ENCODE peak calls at places on chromosomes 1 and 21, in ten cellular contexts. R is T follicular helper cell, E is HFFc6, G is H9, M is AG08396, J is HS-5, H is caudate nucleus, P is GM10248, Q is KG1, Y is stromal cell of bone marrow. B is an unnamed sample.

GRCh38 chr1:192658255-192658654 is 22.3 kb downstream of the RGS13 start:
- DNase-seq in R (no peak), E (no peak), G (no peak), M (no peak), J (no peak), H (no peak), P (no peak), Q (no peak), Y (no peak), B (no peak)

GRCh38 chr21:46156678-46157077 is 1.3 kb upstream of the FTCD start:
- DNase-seq in R (no peak), E (no peak), G (peak), M (no peak), J (no peak), H (no peak), P (no peak), Q (no peak), Y (no peak), B (no peak)

GRCh38 chr1:160359559-160360226 is 7.2 kb upstream of the NHLH1 start:
- DNase-seq in R (no peak), E (no peak), G (no peak), M (no peak), J (no peak), H (no peak), P (no peak), Q (no peak), Y (no peak), B (no peak)

GRCh38 chr21:38765056-38765455 is 40.7 kb upstream of the ETS2 start:
- DNase-seq in R (no peak), E (no peak), G (no peak), M (no peak), J (no peak), H (no peak), P (no peak), Q (no peak), Y (no peak), B (no peak)

GRCh38 chr1:212158912-212159796 is 123.6 kb downstream of the DTL start:
- DNase-seq in R (no peak), E (no peak), G (no peak), M (no peak), J (no peak), H (no peak), P (peak), Q (no peak), Y (no peak), B (no peak)

GRCh38 chr1:4005431-4005830 is 105.4 kb upstream of the C1orf174 start:
- DNase-seq in R (no peak), E (no peak), G (no peak), M (no peak), J (no peak), H (no peak), P (no peak), Q (no peak), Y (no peak), B (no peak)

GRCh38 chr1:225767591-225768540 is 9.8 kb upstream of the SRP9 start:
- DNase-seq in R (no peak), E (peak), G (peak), M (peak), J (no peak), H (no peak), P (no peak), Q (no peak), Y (peak), B (peak)

GRCh38 chr1:215043405-215043804 is 39.1 kb upstream of the KCNK2 start:
- DNase-seq in R (no peak), E (no peak), G (no peak), M (no peak), J (no peak), H (no peak), P (no peak), Q (no peak), Y (no peak), B (no peak)

GRCh38 chr1:63813829-63814277 is 40.0 kb downstream of the ROR1 start:
- DNase-seq in R (no peak), E (peak), G (no peak), M (no peak), J (no peak), H (no peak), P (peak), Q (no peak), Y (peak), B (no peak)

GRCh38 chr1:224433671-224434446 is 738 bp downstream of the WDR26 start:
- DNase-seq in R (peak), E (peak), G (peak), M (peak), J (no peak), H (peak), P (peak), Q (no peak), Y (no peak), B (peak)

GRCh38 chr1:21270086-21270689 is 20.1 kb downstream of the ECE1 start:
- DNase-seq in R (peak), E (peak), G (peak), M (peak), J (no peak), H (peak), P (peak), Q (peak), Y (no peak), B (no peak)

GRCh38 chr21:38742580-38743260 is 63.0 kb upstream of the ETS2 start:
- DNase-seq in R (no peak), E (no peak), G (no peak), M (no peak), J (no peak), H (no peak), P (no peak), Q (no peak), Y (no peak), B (no peak)

GRCh38 chr1:145785481-145785880 is 38.4 kb downstream of the RNF115 start:
- DNase-seq in R (no peak), E (no peak), G (no peak), M (no peak), J (no peak), H (no peak), P (peak), Q (no peak), Y (no peak), B (no peak)

GRCh38 chr1:62077821-62078220 is 116.8 kb upstream of the L1TD1 start:
- DNase-seq in R (no peak), E (no peak), G (no peak), M (no peak), J (no peak), H (no peak), P (no peak), Q (no peak), Y (no peak), B (no peak)

GRCh38 chr1:154609398-154610380 is 1.7 kb upstream of the ADAR start:
- DNase-seq in R (peak), E (peak), G (peak), M (no peak), J (no peak), H (no peak), P (peak), Q (no peak), Y (no peak), B (peak)

GRCh38 chr1:94698341-94698740 is 121.8 kb upstream of the SLC44A3 start:
- DNase-seq in R (no peak), E (peak), G (no peak), M (no peak), J (peak), H (no peak), P (no peak), Q (no peak), Y (no peak), B (peak)

GRCh38 chr1:30469426-30469825 is 254.0 kb downstream of the MATN1 start:
- DNase-seq in R (no peak), E (no peak), G (no peak), M (no peak), J (no peak), H (no peak), P (no peak), Q (no peak), Y (no peak), B (no peak)

GRCh38 chr1:160095382-160096105 is 2.9 kb downstream of the IGSF8 start:
- DNase-seq in R (no peak), E (no peak), G (peak), M (no peak), J (no peak), H (peak), P (no peak), Q (no peak), Y (no peak), B (no peak)

GRCh38 chr1:226642421-226642820 is 93.9 kb downstream of the STUM start:
- DNase-seq in R (no peak), E (no peak), G (no peak), M (no peak), J (no peak), H (no peak), P (no peak), Q (no peak), Y (no peak), B (no peak)

GRCh38 chr1:60848583-60849188 is 233.7 kb upstream of the NFIA start:
- DNase-seq in R (no peak), E (peak), G (no peak), M (peak), J (peak), H (no peak), P (no peak), Q (peak), Y (peak), B (peak)

GRCh38 chr1:3170566-3171453 is 101.8 kb downstream of the PRDM16 start:
- DNase-seq in R (no peak), E (no peak), G (no peak), M (peak), J (no peak), H (peak), P (no peak), Q (peak), Y (peak), B (peak)

GRCh38 chr1:24253569-24253968 is 65.6 kb upstream of the GRHL3 start:
- DNase-seq in R (no peak), E (no peak), G (peak), M (no peak), J (no peak), H (no peak), P (no peak), Q (no peak), Y (no peak), B (no peak)

GRCh38 chr1:210726621-210727020 is 397.9 kb downstream of the HHAT start:
- DNase-seq in R (no peak), E (peak), G (peak), M (no peak), J (no peak), H (no peak), P (no peak), Q (peak), Y (peak), B (no peak)

GRCh38 chr1:165841582-165842362 is 14.4 kb downstream of the UCK2 start:
- DNase-seq in R (no peak), E (peak), G (no peak), M (no peak), J (no peak), H (no peak), P (no peak), Q (no peak), Y (no peak), B (no peak)

GRCh38 chr1:226047495-226047894 is 15.0 kb upstream of the H3-3A start:
- DNase-seq in R (no peak), E (no peak), G (no peak), M (peak), J (no peak), H (no peak), P (no peak), Q (no peak), Y (peak), B (no peak)

GRCh38 chr1:110245876-110246620 is 35.9 kb downstream of the KCNC4 start:
- DNase-seq in R (no peak), E (no peak), G (no peak), M (no peak), J (no peak), H (no peak), P (no peak), Q (no peak), Y (no peak), B (no peak)

GRCh38 chr1:43522776-43523480 is 7.8 kb upstream of the PTPRF start:
- DNase-seq in R (no peak), E (peak), G (no peak), M (peak), J (peak), H (no peak), P (no peak), Q (no peak), Y (no peak), B (no peak)

GRCh38 chr1:76035053-76035452 is 39.5 kb upstream of the ST6GALNAC3 start:
- DNase-seq in R (no peak), E (no peak), G (no peak), M (no peak), J (no peak), H (no peak), P (no peak), Q (no peak), Y (no peak), B (no peak)

GRCh38 chr1:173478099-173478555 is 992 bp downstream of the PRDX6 start:
- DNase-seq in R (no peak), E (peak), G (no peak), M (peak), J (peak), H (no peak), P (no peak), Q (peak), Y (no peak), B (no peak)

GRCh38 chr1:99852648-99853047 is 2.5 kb downstream of the AGL start:
- DNase-seq in R (no peak), E (no peak), G (no peak), M (no peak), J (no peak), H (no peak), P (no peak), Q (no peak), Y (peak), B (no peak)

GRCh38 chr1:206924549-206925115 is 2.9 kb upstream of the FCMR start:
- DNase-seq in R (no peak), E (no peak), G (no peak), M (no peak), J (no peak), H (no peak), P (peak), Q (no peak), Y (no peak), B (no peak)